ENCODE peak calls at places on chromosomes 7 and 10, in nine cellular contexts. V, G, U, A, S, P, K, R and Q are unnamed samples.

GRCh38 chr7:141072548-141073172 is 1.2 kb upstream of the TMEM178B start:
- DNase-seq in K (no peak), U (peak), G (peak), S (no peak), A (peak), P (peak), V (peak), R (peak), Q (no peak)

GRCh38 chr7:100578246-100579183 is 4.8 kb upstream of the SAP25 start:
- DNase-seq in G (no peak), U (no peak), P (no peak), V (no peak), R (no peak), S (no peak), K (no peak), A (no peak), Q (no peak)

GRCh38 chr10:77252380-77252779 is 385.2 kb downstream of the KCNMA1 start:
- DNase-seq in P (no peak), R (no peak), G (no peak), V (no peak), K (no peak), A (no peak), S (no peak), U (no peak), Q (no peak)

GRCh38 chr10:86645111-86645445 is 9.3 kb upstream of the OPN4 start:
- DNase-seq in V (no peak), A (no peak), K (no peak), G (no peak), P (no peak), S (no peak), R (no peak), U (no peak), Q (no peak)

GRCh38 chr7:91916068-91916440 is 24.6 kb upstream of the AKAP9 start:
- DNase-seq in R (no peak), K (no peak), A (no peak), U (no peak), P (no peak), V (no peak), G (no peak), S (no peak), Q (no peak)

GRCh38 chr7:36946401-36946739 is 222.1 kb upstream of the AOAH start:
- DNase-seq in S (no peak), P (no peak), U (no peak), K (no peak), A (no peak), R (no peak), V (no peak), G (no peak), Q (no peak)

GRCh38 chr10:88418871-88419270 is 164.2 kb downstream of the RNLS start:
- DNase-seq in K (no peak), S (no peak), V (no peak), R (no peak), G (no peak), U (no peak), A (no peak), P (no peak), Q (no peak)

GRCh38 chr7:7968544-7969305 is at the start of gene GLCCI1:
- DNase-seq in R (peak), K (peak), A (peak), S (peak), V (peak), P (peak), G (peak), U (peak), Q (peak)

GRCh38 chr7:55065511-55066229 is 46.9 kb downstream of the EGFR start:
- DNase-seq in K (no peak), U (peak), V (peak), P (no peak), G (no peak), A (no peak), R (peak), S (peak), Q (no peak)

GRCh38 chr7:54349259-54349658 is 192.9 kb upstream of the VSTM2A start:
- DNase-seq in K (no peak), P (no peak), U (peak), V (no peak), S (no peak), A (no peak), G (no peak), R (no peak), Q (no peak)

GRCh38 chr7:16609842-16610450 is 35.6 kb downstream of the ANKMY2 start:
- DNase-seq in P (no peak), V (peak), U (no peak), A (no peak), G (no peak), S (no peak), R (no peak), K (no peak), Q (no peak)

GRCh38 chr7:151514461-151515396 is 5.0 kb downstream of the RHEB start:
- DNase-seq in G (no peak), A (no peak), U (no peak), P (no peak), V (no peak), S (no peak), K (no peak), R (no peak), Q (no peak)

GRCh38 chr10:118106426-118106825 is 59.7 kb upstream of the RAB11FIP2 start:
- DNase-seq in K (no peak), G (peak), S (peak), P (no peak), U (peak), R (peak), V (peak), A (no peak), Q (no peak)

GRCh38 chr7:50599385-50599784 is 34.2 kb upstream of the DDC start:
- DNase-seq in A (no peak), G (no peak), K (no peak), R (no peak), P (no peak), S (no peak), U (no peak), V (no peak), Q (no peak)

GRCh38 chr7:127586346-127586745 is 950 bp upstream of the GCC1 start:
- DNase-seq in A (no peak), U (no peak), V (no peak), K (no peak), S (no peak), G (no peak), P (no peak), R (no peak), Q (no peak)

GRCh38 chr7:148697950-148698396 is 730 bp upstream of the CUL1 start:
- DNase-seq in U (peak), S (no peak), K (no peak), R (peak), G (no peak), P (no peak), A (peak), V (no peak), Q (no peak)

GRCh38 chr7:2109936-2110585 is 122.7 kb downstream of the MAD1L1 start:
- DNase-seq in K (no peak), V (peak), G (no peak), P (peak), R (peak), A (no peak), U (peak), S (peak), Q (peak)

GRCh38 chr7:104135760-104136558 is 71.9 kb downstream of the ORC5 start:
- DNase-seq in K (no peak), S (no peak), A (no peak), V (no peak), U (no peak), P (no peak), R (no peak), G (no peak), Q (no peak)

GRCh38 chr7:104137511-104137910 is 70.3 kb downstream of the ORC5 start:
- DNase-seq in U (no peak), G (no peak), K (no peak), P (no peak), V (no peak), S (no peak), A (no peak), R (no peak), Q (no peak)

GRCh38 chr7:104136981-104137380 is 70.8 kb downstream of the ORC5 start:
- DNase-seq in K (no peak), U (no peak), G (no peak), R (no peak), V (no peak), P (no peak), A (no peak), S (no peak), Q (no peak)

GRCh38 chr7:104136561-104136960 is 71.3 kb downstream of the ORC5 start:
- DNase-seq in K (no peak), U (no peak), S (no peak), P (no peak), G (no peak), V (no peak), R (no peak), A (no peak), Q (no peak)

DNA sequence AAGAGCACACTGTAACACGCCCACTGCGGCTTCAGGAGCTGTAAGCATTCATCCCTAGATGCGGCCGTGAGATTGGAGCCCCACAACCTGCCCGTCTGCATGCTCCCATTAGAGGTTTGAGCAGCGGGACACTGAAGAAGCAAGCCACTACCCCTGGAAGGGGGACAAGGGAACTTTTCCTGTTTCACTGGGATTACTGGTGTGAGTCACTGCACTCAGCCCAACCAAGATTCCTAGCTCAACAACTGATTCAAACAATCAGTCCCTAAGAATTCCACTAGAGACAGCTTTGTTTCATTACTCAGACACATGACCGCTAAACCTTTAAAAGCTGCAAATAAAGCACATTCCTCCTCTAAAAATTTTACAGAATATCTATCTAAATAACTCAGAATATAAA is 69.8 kb downstream of the ORC5 start:
- DNase-seq in A (no peak), P (no peak), S (peak), U (peak), V (no peak), R (no peak), G (no peak), K (no peak), Q (no peak)
- TF ChIP-seq CTCF in A (no peak), P (no peak), S (no peak), U (peak), V (no peak), R (no peak), G (no peak), K (no peak), Q (no peak)

GRCh38 chr10:101014230-101014884 is 14.7 kb downstream of the LZTS2 start:
- DNase-seq in K (peak), P (peak), G (peak), V (peak), U (peak), R (peak), S (no peak), A (peak), Q (peak)
- TF ChIP-seq CTCF in K (peak), P (peak), G (peak), V (peak), U (peak), R (peak), S (peak), A (peak), Q (no peak)

DNA sequence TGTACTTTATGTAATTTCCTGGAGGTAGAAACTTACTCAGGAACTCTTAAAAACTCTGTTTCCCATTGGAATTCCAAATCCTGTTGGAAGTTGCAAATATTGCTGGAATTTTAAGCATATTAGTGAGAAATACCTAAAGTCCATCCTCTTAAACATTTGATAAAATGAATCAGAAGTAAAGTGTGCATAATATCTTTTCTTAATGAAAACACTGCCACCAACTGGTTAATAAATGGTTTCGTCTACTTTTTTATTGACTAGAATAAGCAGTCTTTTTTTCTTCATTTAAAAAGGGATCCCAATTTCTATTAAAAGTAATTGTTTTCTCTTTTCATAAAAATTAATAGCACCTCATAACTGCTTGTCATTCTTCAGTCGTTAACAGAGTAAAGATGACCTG is 28.3 kb downstream of the NPS start:
- DNase-seq in K (no peak), A (no peak), U (peak), R (peak), G (no peak), S (no peak), V (no peak), P (no peak), Q (no peak)
- TF ChIP-seq CTCF in K (no peak), A (no peak), U (no peak), R (peak), G (peak), S (no peak), V (peak), P (no peak), Q (no peak)

GRCh38 chr10:93746844-93747284 is 10.9 kb upstream of the LGI1 start:
- DNase-seq in G (no peak), P (no peak), A (no peak), K (no peak), R (no peak), S (peak), V (peak), U (peak), Q (no peak)

GRCh38 chr10:93742633-93743349 is 14.9 kb upstream of the LGI1 start:
- DNase-seq in A (no peak), P (no peak), V (no peak), S (no peak), K (no peak), R (no peak), G (no peak), U (no peak), Q (no peak)

GRCh38 chr10:93749218-93749799 is 8.4 kb upstream of the LGI1 start:
- DNase-seq in R (no peak), S (no peak), U (no peak), V (no peak), P (no peak), K (no peak), A (no peak), G (no peak), Q (no peak)

GRCh38 chr10:93741367-93741766 is 16.4 kb upstream of the LGI1 start:
- DNase-seq in A (no peak), K (no peak), R (no peak), U (no peak), S (no peak), V (no peak), G (no peak), P (no peak), Q (no peak)

DNA sequence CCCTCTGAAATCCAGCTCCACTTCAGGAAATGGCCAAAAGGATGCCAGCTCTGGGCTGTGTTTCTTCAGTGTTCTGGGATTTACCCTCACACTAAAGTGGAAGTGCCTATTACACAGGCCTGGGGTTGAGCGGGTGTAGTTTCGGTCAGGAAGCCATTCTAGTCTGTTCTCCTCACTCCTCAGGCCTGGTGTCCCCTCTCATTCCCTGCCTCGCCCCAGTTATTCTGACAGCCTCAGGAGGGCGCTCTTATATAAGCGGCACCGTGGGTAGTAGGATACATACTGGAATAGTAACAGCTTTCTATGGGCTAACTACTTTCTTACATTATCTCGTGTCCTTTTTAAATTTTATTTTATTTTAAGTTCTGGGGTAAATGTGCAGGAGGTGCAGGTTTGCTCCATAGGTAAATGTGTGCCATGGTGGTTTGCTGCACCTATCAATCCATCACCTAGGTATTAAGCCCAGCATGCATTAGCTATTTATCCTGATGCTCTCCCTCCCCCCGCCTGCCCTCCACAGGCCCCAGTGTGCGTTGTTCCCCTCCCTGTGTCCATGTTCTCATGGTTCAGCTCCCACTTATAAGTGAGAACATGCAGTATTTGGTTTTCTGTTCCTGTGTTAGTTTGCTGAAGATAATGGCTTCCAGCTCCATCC is 12.2 kb upstream of the LGI1 start:
- DNase-seq in S (no peak), V (peak), K (no peak), R (peak), U (peak), P (no peak), G (no peak), A (no peak), Q (no peak)
- TF ChIP-seq CTCF in S (peak), V (peak), K (no peak), R (peak), U (peak), P (peak), G (peak), A (no peak), Q (no peak)

GRCh38 chr7:111561909-111562732 is at the start of gene IMMP2L:
- DNase-seq in V (peak), G (peak), K (peak), R (peak), S (peak), P (peak), A (peak), U (peak), Q (peak)
- TF ChIP-seq CTCF in V (peak), G (peak), K (no peak), R (peak), S (peak), P (peak), A (peak), U (peak), Q (no peak)

GRCh38 chr7:85887133-85887532 is 700.3 kb upstream of the SEMA3D start:
- DNase-seq in S (no peak), U (no peak), R (no peak), G (no peak), K (no peak), P (no peak), A (no peak), V (no peak), Q (no peak)

DNA sequence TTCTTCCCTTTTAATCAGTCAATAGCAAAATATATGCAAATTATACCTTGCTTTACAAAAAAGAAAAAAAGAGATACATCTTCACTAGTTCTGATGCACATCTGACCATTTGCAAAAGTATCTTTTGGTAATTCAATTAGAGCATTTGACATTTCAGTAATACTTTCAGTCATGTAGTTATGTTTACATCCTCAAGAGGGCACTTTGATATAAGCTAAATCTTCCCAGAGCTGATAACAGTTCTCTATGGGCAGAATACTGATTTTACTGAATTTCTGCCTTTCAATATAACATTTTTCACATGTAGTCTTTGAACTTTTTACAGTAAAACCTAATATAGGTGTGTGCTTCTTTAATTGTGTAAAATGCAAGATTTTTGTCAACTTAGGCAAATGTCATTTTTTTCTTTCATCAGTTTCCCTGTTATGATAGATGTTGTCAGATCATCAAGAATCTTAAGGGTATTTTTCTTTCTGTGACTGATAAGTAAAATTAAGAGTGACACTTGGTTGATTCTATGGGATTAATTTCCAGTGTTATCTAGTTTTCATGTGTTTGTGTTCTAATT is 703.5 kb upstream of the SEMA3D start:
- DNase-seq in G (no peak), U (peak), P (no peak), A (no peak), K (no peak), V (peak), S (no peak), R (peak), Q (no peak)
- TF ChIP-seq CTCF in G (peak), U (peak), P (peak), A (no peak), K (peak), V (peak), S (peak), R (peak), Q (no peak)

GRCh38 chr10:26331376-26331775 is 106.8 kb upstream of the APBB1IP start:
- DNase-seq in V (no peak), A (no peak), U (no peak), K (no peak), S (no peak), R (no peak), G (no peak), P (no peak), Q (no peak)

GRCh38 chr10:26334932-26335573 is 103.1 kb upstream of the APBB1IP start:
- DNase-seq in S (peak), A (no peak), V (peak), K (peak), U (peak), P (no peak), G (peak), R (peak), Q (peak)

GRCh38 chr10:26336979-26337378 is 101.2 kb upstream of the APBB1IP start:
- DNase-seq in V (no peak), G (no peak), S (no peak), A (no peak), R (no peak), K (no peak), P (no peak), U (no peak), Q (no peak)

GRCh38 chr10:26335574-26336093 is 102.5 kb upstream of the APBB1IP start:
- DNase-seq in P (no peak), K (no peak), U (no peak), V (no peak), A (no peak), G (no peak), S (no peak), R (no peak), Q (no peak)

GRCh38 chr10:26334232-26334931 is 103.8 kb upstream of the APBB1IP start:
- DNase-seq in K (no peak), V (no peak), A (no peak), S (no peak), R (no peak), P (no peak), U (no peak), G (no peak), Q (no peak)
- TF ChIP-seq CTCF in K (no peak), V (no peak), A (no peak), S (no peak), R (no peak), P (no peak), U (no peak), G (no peak), Q (no peak)